ENCODE peak calls at places on chromosome 15, in five cellular contexts. G is SK-N-SH, F is K562, C is HepG2, L is GM12878. K is an unnamed sample.

GRCh38 chr15:78620021-78620838 is 566 bp downstream of the CHRNA3 start:
- DNase-seq in G (peak), C (no peak), L (no peak), F (no peak), K (no peak)

GRCh38 chr15:74233864-74234597 is 2.1 kb upstream of the CCDC33 start:
- DNase-seq in F (no peak), L (no peak), G (peak), C (no peak), K (no peak)

GRCh38 chr15:85427286-85428028 is 47.1 kb downstream of the AKAP13 start:
- DNase-seq in F (no peak), G (no peak), C (no peak), L (no peak), K (no peak)

GRCh38 chr15:66035901-66036300 is 166.6 kb downstream of the RAB11A start:
- DNase-seq in G (no peak), C (no peak), F (no peak), L (no peak), K (no peak)

GRCh38 chr15:25671132-25671531 is 192.0 kb downstream of the ATP10A start:
- DNase-seq in F (no peak), C (no peak), G (no peak), L (no peak), K (no peak)

GRCh38 chr15:65887565-65887964 is 18.3 kb downstream of the RAB11A start:
- DNase-seq in L (no peak), G (no peak), C (no peak), F (no peak), K (no peak)

GRCh38 chr15:29731865-29732264 is 90.4 kb downstream of the TJP1 start:
- DNase-seq in G (no peak), L (no peak), C (no peak), F (no peak), K (no peak)

GRCh38 chr15:88465633-88466219 is 1.5 kb downstream of the MRPL46 start:
- DNase-seq in F (peak), L (no peak), G (no peak), C (peak), K (no peak)

GRCh38 chr15:72445426-72445825 is 28.7 kb upstream of the ARIH1 start:
- DNase-seq in L (no peak), G (peak), F (no peak), C (no peak), K (no peak)

GRCh38 chr15:34336947-34337556 is 529 bp downstream of the SLC12A6 start:
- DNase-seq in F (no peak), G (no peak), C (no peak), L (no peak), K (no peak)

GRCh38 chr15:101068961-101069734 is 150.0 kb downstream of the LRRK1 start:
- DNase-seq in F (no peak), C (peak), G (no peak), L (no peak), K (no peak)

GRCh38 chr15:74950078-74951000 is 6.2 kb downstream of the RPP25 start:
- DNase-seq in C (peak), F (peak), L (peak), G (peak), K (peak)

GRCh38 chr15:31273258-31273941 is 53.2 kb upstream of the KLF13 start:
- DNase-seq in C (no peak), L (no peak), G (peak), F (no peak), K (no peak)

GRCh38 chr15:45829336-45830153 is 194.7 kb downstream of the SQOR start:
- DNase-seq in L (no peak), F (no peak), C (no peak), G (peak), K (no peak)

GRCh38 chr15:24933716-24934115 is 21.1 kb upstream of the SNRPN start:
- DNase-seq in F (no peak), C (no peak), G (no peak), L (no peak), K (no peak)

GRCh38 chr15:59199775-59200465 is 6.7 kb upstream of the LDHAL6B start:
- DNase-seq in L (no peak), C (no peak), G (no peak), F (no peak), K (peak)

GRCh38 chr15:40857601-40858351 is 13.9 kb downstream of the SPINT1 start:
- DNase-seq in F (peak), C (peak), G (peak), L (no peak), K (no peak)

GRCh38 chr15:70879386-70879785 is 12.8 kb downstream of the THAP10 start:
- DNase-seq in G (no peak), C (no peak), F (no peak), L (no peak), K (no peak)
- TF ChIP-seq REST in G (no peak), C (no peak), F (no peak), L (no peak), K (no peak)

DNA sequence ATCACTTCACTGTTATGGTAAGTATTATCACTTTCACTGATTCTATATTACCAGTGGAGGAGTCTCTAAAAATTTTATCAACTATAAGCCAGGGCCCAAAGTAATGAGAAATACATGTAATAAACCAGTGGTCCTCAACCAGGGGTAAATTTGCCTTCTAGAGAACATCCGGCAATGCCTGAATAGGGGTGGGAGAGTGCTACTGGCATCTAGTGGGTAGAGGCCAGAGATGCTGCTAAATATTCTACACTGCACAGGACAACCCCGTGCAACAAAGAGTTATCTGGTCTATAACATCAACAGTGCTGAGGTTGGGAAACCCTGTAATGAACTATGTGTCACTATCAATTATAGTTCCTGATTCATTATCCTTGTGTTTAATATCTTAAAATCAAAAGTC is 2.2 kb downstream of the LYSMD2 start:
- DNase-seq in G (peak), F (no peak), L (no peak), C (no peak), K (no peak)
- H3K4me3 ChIP-seq in G (no peak), F (no peak), L (peak), C (no peak), K (no peak)

GRCh38 chr15:76393614-76394013 is 57.0 kb downstream of the ISL2 start:
- DNase-seq in L (no peak), G (peak), F (no peak), C (no peak), K (no peak)
- TF ChIP-seq JUND in L (no peak), G (no peak), F (no peak), C (no peak), K (no peak)

GRCh38 chr15:64688179-64688578 is 87.2 kb downstream of the RBPMS2 start:
- DNase-seq in F (no peak), L (no peak), G (no peak), C (no peak), K (no peak)

GRCh38 chr15:64685230-64685886 is 90.0 kb downstream of the RBPMS2 start:
- DNase-seq in F (no peak), G (no peak), L (no peak), C (no peak), K (no peak)

GRCh38 chr15:64688770-64689169 is 86.6 kb downstream of the RBPMS2 start:
- DNase-seq in L (no peak), C (no peak), G (no peak), F (no peak), K (no peak)

GRCh38 chr15:64687167-64688085 is 88.0 kb downstream of the RBPMS2 start:
- DNase-seq in G (no peak), L (no peak), C (no peak), F (no peak), K (no peak)

GRCh38 chr15:64686130-64686735 is 89.2 kb downstream of the RBPMS2 start:
- DNase-seq in C (peak), F (peak), G (peak), L (no peak), K (peak)
- TF ChIP-seq REST in C (no peak), F (no peak), G (no peak), L (no peak), K (no peak)

DNA sequence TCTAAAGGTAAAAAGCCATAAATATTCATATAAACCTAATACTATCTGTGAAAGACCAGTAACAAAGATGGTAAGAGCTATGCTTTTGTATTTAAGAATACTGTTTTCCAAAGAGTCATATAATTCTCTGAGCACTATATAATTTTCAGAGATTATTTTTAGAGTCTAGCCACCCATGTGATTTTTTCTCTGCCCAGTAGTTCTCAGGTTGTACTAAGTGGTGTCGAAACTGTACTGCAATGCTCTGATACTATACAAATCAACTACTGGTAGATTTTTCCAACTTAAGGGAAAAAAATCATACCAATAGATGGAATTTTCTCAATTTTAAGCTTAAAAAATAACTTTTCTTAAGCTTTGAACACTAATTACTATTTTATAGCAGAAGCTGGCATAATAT is 104.8 kb downstream of the MYO5A start:
- DNase-seq in F (no peak), C (no peak), L (no peak), G (no peak), K (no peak)
- H3K4me3 ChIP-seq in F (no peak), C (no peak), L (no peak), G (no peak), K (no peak)

GRCh38 chr15:67149859-67150824 is 84.7 kb downstream of the SMAD3 start:
- DNase-seq in C (peak), L (peak), G (no peak), F (peak), K (peak)
- TF ChIP-seq JUND in C (peak), L (no peak), G (peak), F (peak), K (no peak)

DNA sequence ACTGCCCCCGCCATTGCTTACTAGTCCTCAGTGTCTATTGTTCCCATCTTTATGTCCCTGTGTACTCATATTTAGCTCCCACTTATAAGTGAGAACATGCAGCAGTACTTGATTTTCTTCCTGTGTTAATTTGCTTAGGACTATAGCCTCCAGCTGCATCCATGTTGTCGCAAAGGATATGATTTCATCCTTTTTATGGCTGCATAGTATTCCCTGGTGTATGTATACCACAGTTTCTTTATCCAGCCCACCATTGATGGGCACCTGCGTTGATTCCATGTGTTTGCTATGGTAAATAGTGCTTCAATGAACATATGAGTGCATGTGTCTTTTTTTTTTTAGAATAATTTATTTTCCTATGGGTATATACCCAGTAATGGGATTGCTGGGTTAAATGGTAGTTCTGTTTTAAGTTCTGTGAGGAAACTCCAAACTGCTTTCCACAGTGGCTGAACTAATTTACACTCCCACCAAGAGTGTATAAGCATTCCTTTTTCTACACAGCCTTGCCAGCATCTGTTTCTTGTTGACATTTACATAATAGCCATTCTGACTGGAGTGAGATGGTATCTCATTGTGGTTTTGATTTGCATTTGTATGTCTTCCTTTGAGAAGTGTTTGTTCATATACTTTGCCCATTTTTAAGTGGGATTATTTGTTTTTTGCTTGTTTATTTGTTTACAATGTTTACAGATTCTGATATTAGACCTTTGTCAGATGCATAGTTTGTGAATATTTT is 53.7 kb downstream of the GALK2 start:
- DNase-seq in G (no peak), L (no peak), C (no peak), F (no peak), K (no peak)
- TF ChIP-seq REST in G (no peak), L (no peak), C (no peak), F (no peak), K (no peak)